ENCODE peak calls at places on chromosomes 13 and 19, in four cellular contexts. S is nephron progenitor cell, R is progenitor cell of endocrine pancreas, M is heart left ventricle. Z is an unnamed sample.

GRCh38 chr19:28436320-28436719 is 776.6 kb downstream of the UQCRFS1 start:
- DNase-seq in S (no peak), M (no peak), R (no peak), Z (no peak)

GRCh38 chr13:99505814-99506269 is 4.6 kb downstream of the TM9SF2 start:
- DNase-seq in S (no peak), M (no peak), R (no peak), Z (no peak)

GRCh38 chr19:38233740-38234251 is 9.8 kb upstream of the DPF1 start:
- DNase-seq in R (peak; percentile 80), S (peak; percentile 95), M (peak; percentile 70), Z (peak; percentile 89)

GRCh38 chr19:48501961-48502719 is 9.5 kb downstream of the LMTK3 start:
- DNase-seq in S (peak; percentile 96), M (no peak), R (peak; percentile 91), Z (peak; percentile 93)

GRCh38 chr13:28475916-28476725 is 18.8 kb downstream of the FLT1 start:
- DNase-seq in M (no peak), S (no peak), R (no peak), Z (no peak)

GRCh38 chr19:3586124-3586626 is 897 bp downstream of the GIPC3 start:
- DNase-seq in R (no peak), S (peak; percentile 64), M (no peak), Z (no peak)

GRCh38 chr13:113846639-113847318 is 17.1 kb downstream of the GAS6 start:
- DNase-seq in S (no peak), M (no peak), R (no peak), Z (no peak)

GRCh38 chr19:46943150-46943946 is 76.3 kb upstream of the NPAS1 start:
- DNase-seq in M (no peak), S (no peak), R (no peak), Z (no peak)

GRCh38 chr19:46202872-46203860 is 26.4 kb upstream of the IGFL1 start:
- DNase-seq in R (no peak), M (no peak), S (no peak), Z (no peak)

GRCh38 chr19:48135411-48135810 is 24.8 kb upstream of the PLA2G4C start:
- DNase-seq in M (no peak), R (no peak), S (no peak), Z (no peak)

GRCh38 chr13:50909605-50910482 is at the start of gene RNASEH2B:
- DNase-seq in M (peak; percentile 63), S (peak; percentile 71), R (peak; percentile 69), Z (peak; percentile 39)

GRCh38 chr19:7533281-7533819 is 2.2 kb upstream of the PNPLA6 start:
- DNase-seq in M (peak; percentile 76), R (no peak), S (no peak), Z (no peak)

GRCh38 chr13:95176611-95177259 is 124.5 kb downstream of the ABCC4 start:
- DNase-seq in M (no peak), R (no peak), S (no peak), Z (no peak)

GRCh38 chr19:50666346-50667176 is 17.3 kb downstream of the C19orf81 start:
- DNase-seq in M (no peak), R (no peak), S (no peak), Z (no peak)

GRCh38 chr13:111469916-111470506 is 149.6 kb downstream of the TEX29 start:
- DNase-seq in M (no peak), S (no peak), R (no peak), Z (no peak)

GRCh38 chr19:18304194-18304495 is 18.7 kb downstream of the LSM4 start:
- DNase-seq in R (no peak), S (no peak), M (no peak), Z (no peak)

GRCh38 chr19:55161571-55162322 is 4.2 kb upstream of the TNNI3 start:
- DNase-seq in R (no peak), S (no peak), M (no peak), Z (no peak)

GRCh38 chr19:17686592-17687042 is 1.5 kb downstream of the UNC13A start:
- DNase-seq in S (peak; percentile 41), M (peak; percentile 54), R (no peak), Z (no peak)

GRCh38 chr13:77384999-77385398 is 58.1 kb upstream of the MYCBP2 start:
- DNase-seq in M (no peak), S (no peak), R (no peak), Z (no peak)

GRCh38 chr19:35347930-35348298 is 212 bp downstream of the FFAR1 start:
- DNase-seq in M (no peak), R (no peak), S (no peak), Z (no peak)

GRCh38 chr13:82010780-82011179 is 1669.9 kb upstream of the SPRY2 start:
- DNase-seq in R (no peak), M (no peak), S (no peak), Z (no peak)

GRCh38 chr13:30466841-30467252 is 1.1 kb upstream of the HMGB1 start:
- DNase-seq in R (no peak), M (no peak), S (no peak), Z (no peak)

GRCh38 chr13:27476943-27477681 is 26.7 kb upstream of the MTIF3 start:
- DNase-seq in S (no peak), M (no peak), R (no peak), Z (no peak)

GRCh38 chr19:35524181-35524838 is 3.8 kb downstream of the SBSN start:
- DNase-seq in R (no peak), S (peak; percentile 41), M (no peak), Z (no peak)

GRCh38 chr13:111049791-111050538 is 65.1 kb upstream of the ARHGEF7 start:
- DNase-seq in S (no peak), R (no peak), M (peak; percentile 42), Z (no peak)

GRCh38 chr13:44876782-44877324 is 112.4 kb downstream of the NUFIP1 start:
- DNase-seq in S (peak; percentile 24), R (no peak), M (no peak), Z (no peak)

GRCh38 chr13:76993021-76993420 is 1.1 kb downstream of the CLN5 start:
- DNase-seq in S (no peak), R (no peak), M (no peak), Z (no peak)

GRCh38 chr19:39843919-39844793 is 2.0 kb downstream of the FBL start:
- DNase-seq in R (no peak), M (no peak), S (no peak), Z (no peak)

GRCh38 chr13:50914848-50915247 is 5.3 kb downstream of the RNASEH2B start:
- DNase-seq in R (no peak), S (no peak), M (no peak), Z (no peak)

GRCh38 chr13:107192289-107192688 is 624.4 kb upstream of the ARGLU1 start:
- DNase-seq in S (no peak), M (no peak), R (no peak), Z (no peak)

GRCh38 chr13:54492995-54493394 is 1464.4 kb downstream of the OLFM4 start:
- DNase-seq in S (no peak), R (no peak), M (no peak), Z (no peak)

GRCh38 chr13:27789153-27789494 is 3.2 kb upstream of the GSX1 start:
- DNase-seq in R (no peak), M (no peak), S (no peak), Z (no peak)

GRCh38 chr13:23512762-23513395 is 57.3 kb upstream of the TNFRSF19 start:
- DNase-seq in R (no peak), M (no peak), S (no peak), Z (no peak)
- TF ChIP-seq CTCF in R (peak; percentile 42), M (peak; percentile 20), S (no peak), Z (peak; percentile 82)

GRCh38 chr13:39676315-39676876 is 20.9 kb downstream of the COG6 start:
- DNase-seq in S (no peak), M (no peak), R (no peak), Z (no peak)
- TF ChIP-seq CTCF in S (peak; percentile 35), M (peak; percentile 44), R (peak; percentile 57), Z (peak; percentile 65)

GRCh38 chr19:29690842-29691241 is 24.2 kb downstream of the C19orf12 start:
- DNase-seq in S (no peak), M (no peak), R (no peak), Z (no peak)

GRCh38 chr19:29685326-29685725 is 20.1 kb downstream of the PLEKHF1 start:
- DNase-seq in M (no peak), R (no peak), S (no peak), Z (no peak)

GRCh38 chr19:29687897-29688728 is 22.9 kb downstream of the PLEKHF1 start:
- DNase-seq in M (no peak), R (no peak), S (no peak), Z (no peak)

GRCh38 chr19:29686285-29686805 is 21.1 kb downstream of the PLEKHF1 start:
- DNase-seq in M (no peak), R (no peak), S (no peak), Z (no peak)

DNA sequence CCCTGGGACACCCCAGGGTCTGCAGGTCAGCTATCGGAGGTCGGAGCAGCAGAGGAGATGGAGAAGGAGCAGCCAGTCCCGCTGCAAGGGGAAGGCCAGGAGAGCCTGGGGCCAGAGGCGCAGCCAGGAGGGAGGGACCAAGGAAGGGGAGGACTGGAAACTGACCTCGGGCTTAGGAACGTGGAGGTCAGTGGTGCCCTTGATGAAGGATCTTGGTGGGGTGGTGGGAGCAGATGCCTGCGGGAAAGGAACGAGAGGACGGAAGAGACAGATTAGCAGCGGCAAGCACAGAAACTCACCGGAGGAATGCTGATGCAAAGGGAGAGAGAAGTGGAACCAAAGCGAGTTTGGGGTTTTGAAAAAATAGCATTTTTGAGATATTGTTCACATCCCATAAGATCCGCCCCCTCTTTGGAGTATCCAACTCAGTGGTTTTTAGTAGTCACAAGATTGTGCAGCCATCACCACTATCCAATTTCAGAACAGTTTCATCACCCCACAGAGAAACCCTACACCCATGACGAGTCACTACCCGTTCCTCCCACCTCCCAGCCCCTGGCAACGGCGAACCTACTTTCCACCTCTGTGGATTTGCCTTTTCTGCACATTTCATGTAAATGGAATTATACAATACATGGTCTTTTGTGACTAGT is 22.1 kb downstream of the PLEKHF1 start:
- DNase-seq in M (no peak), R (no peak), S (no peak), Z (no peak)
- TF ChIP-seq CTCF in M (no peak), R (no peak), S (no peak), Z (no peak)

GRCh38 chr13:40668335-40668734 is 1.9 kb upstream of the FOXO1 start:
- DNase-seq in M (peak; percentile 50), S (peak; percentile 13), R (no peak), Z (no peak)
- TF ChIP-seq CTCF in M (peak; percentile 45), S (peak; percentile 26), R (peak; percentile 54), Z (no peak)

GRCh38 chr19:10835754-10836477 is at the start of gene TMED1:
- DNase-seq in S (peak; percentile 100), M (peak; percentile 99), R (peak; percentile 94), Z (peak; percentile 99)
- TF ChIP-seq CTCF in S (peak; percentile 15), M (peak; percentile 12), R (peak; percentile 22), Z (peak; percentile 40)

GRCh38 chr13:23510979-23511735 is 59.1 kb upstream of the TNFRSF19 start:
- DNase-seq in S (peak; percentile 6), M (peak; percentile 13), R (no peak), Z (no peak)
- TF ChIP-seq CTCF in S (no peak), M (no peak), R (peak; percentile 38), Z (no peak)

DNA sequence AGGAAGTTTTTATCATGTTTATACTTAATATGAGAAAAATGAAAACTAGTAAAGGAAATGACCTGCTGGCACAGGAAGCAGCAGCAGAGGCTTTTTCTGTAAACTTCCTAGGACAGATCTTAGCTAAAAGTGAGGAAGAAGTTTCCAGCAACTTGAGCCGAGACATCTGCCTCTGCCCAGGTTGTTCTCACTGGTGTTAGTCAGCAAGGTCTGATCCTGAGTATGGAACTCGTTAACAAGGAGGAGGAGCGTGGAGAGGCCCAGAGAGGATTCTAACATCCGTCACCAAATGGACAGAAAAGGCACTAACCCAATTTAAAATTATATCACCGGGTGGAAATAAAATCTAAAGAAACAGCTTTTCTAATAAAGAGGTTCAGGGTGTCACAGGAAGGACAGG is 43.6 kb downstream of the PHF11 start:
- DNase-seq in S (no peak), M (no peak), R (no peak), Z (no peak)
- TF ChIP-seq CTCF in S (no peak), M (no peak), R (no peak), Z (no peak)

GRCh38 chr13:33126909-33127607 is 110.8 kb downstream of the KL start:
- DNase-seq in M (peak; percentile 54), R (no peak), S (no peak), Z (no peak)
- TF ChIP-seq CTCF in M (no peak), R (no peak), S (no peak), Z (no peak)